ENCODE peak calls at places on chromosome 11, in ten cellular contexts. One of them, this sample, is unnamed.

GRCh38 chr11:5887172-5887571 is 5.8 kb upstream of the OR52E5 start:
- DNase-seq in suprapubic skin: no peak
- DNase-seq in H1: no peak
- DNase-seq in HL-60: no peak
- DNase-seq in prostate gland: no peak
- DNase-seq in stomach: no peak
- DNase-seq in HCT116: no peak
- DNase-seq in breast epithelium: no peak
- DNase-seq in sigmoid colon: no peak
- DNase-seq in transverse colon: no peak
- DNase-seq in this sample: no peak

GRCh38 chr11:121340010-121340580 is 47.5 kb downstream of the SC5D start:
- DNase-seq in breast epithelium: no peak
- DNase-seq in HL-60: no peak
- DNase-seq in stomach: no peak
- DNase-seq in H1: no peak
- DNase-seq in prostate gland: no peak
- DNase-seq in transverse colon: no peak
- DNase-seq in sigmoid colon: no peak
- DNase-seq in suprapubic skin: no peak
- DNase-seq in HCT116: no peak
- DNase-seq in this sample: no peak

GRCh38 chr11:121595717-121596156 is 143.0 kb upstream of the SORL1-AS1 start:
- DNase-seq in HCT116: peak; percentile 27
- DNase-seq in suprapubic skin: no peak
- DNase-seq in breast epithelium: no peak
- DNase-seq in transverse colon: no peak
- DNase-seq in sigmoid colon: peak; percentile 86
- DNase-seq in HL-60: no peak
- DNase-seq in H1: no peak
- DNase-seq in prostate gland: peak; percentile 66
- DNase-seq in stomach: no peak
- DNase-seq in this sample: no peak

GRCh38 chr11:94046796-94047195 is 25.6 kb downstream of the HEPHL1 start:
- DNase-seq in prostate gland: no peak
- DNase-seq in stomach: no peak
- DNase-seq in HCT116: no peak
- DNase-seq in breast epithelium: no peak
- DNase-seq in sigmoid colon: no peak
- DNase-seq in suprapubic skin: no peak
- DNase-seq in transverse colon: no peak
- DNase-seq in H1: no peak
- DNase-seq in HL-60: no peak
- DNase-seq in this sample: no peak

GRCh38 chr11:94201004-94201465 is 72.4 kb downstream of the PANX1 start:
- DNase-seq in breast epithelium: no peak
- DNase-seq in stomach: no peak
- DNase-seq in suprapubic skin: no peak
- DNase-seq in prostate gland: no peak
- DNase-seq in sigmoid colon: no peak
- DNase-seq in HCT116: no peak
- DNase-seq in H1: no peak
- DNase-seq in transverse colon: no peak
- DNase-seq in HL-60: no peak
- DNase-seq in this sample: no peak

GRCh38 chr11:13338437-13339069 is 61.0 kb downstream of the BMAL1 start:
- DNase-seq in HCT116: no peak
- DNase-seq in stomach: no peak
- DNase-seq in transverse colon: no peak
- DNase-seq in sigmoid colon: no peak
- DNase-seq in HL-60: no peak
- DNase-seq in H1: no peak
- DNase-seq in suprapubic skin: no peak
- DNase-seq in prostate gland: no peak
- DNase-seq in breast epithelium: no peak
- DNase-seq in this sample: no peak

GRCh38 chr11:63768232-63769043 is at the start of gene ZFTA:
- DNase-seq in transverse colon: peak; percentile 75
- DNase-seq in suprapubic skin: no peak
- DNase-seq in stomach: peak; percentile 61
- DNase-seq in HL-60: no peak
- DNase-seq in H1: no peak
- DNase-seq in sigmoid colon: peak; percentile 87
- DNase-seq in prostate gland: peak; percentile 39
- DNase-seq in breast epithelium: no peak
- DNase-seq in HCT116: no peak
- DNase-seq in this sample: peak; percentile 90

GRCh38 chr11:8717876-8718753 is 35.5 kb downstream of the RPL27A start:
- DNase-seq in suprapubic skin: no peak
- DNase-seq in sigmoid colon: peak; percentile 92
- DNase-seq in stomach: peak; percentile 70
- DNase-seq in breast epithelium: no peak
- DNase-seq in HL-60: no peak
- DNase-seq in HCT116: no peak
- DNase-seq in prostate gland: peak; percentile 78
- DNase-seq in transverse colon: peak; percentile 24
- DNase-seq in H1: no peak
- DNase-seq in this sample: no peak

GRCh38 chr11:113293936-113294335 is 20.4 kb upstream of the TTC12 start:
- DNase-seq in suprapubic skin: no peak
- DNase-seq in stomach: no peak
- DNase-seq in HL-60: no peak
- DNase-seq in breast epithelium: no peak
- DNase-seq in sigmoid colon: no peak
- DNase-seq in HCT116: no peak
- DNase-seq in H1: no peak
- DNase-seq in prostate gland: no peak
- DNase-seq in transverse colon: no peak
- DNase-seq in this sample: no peak

GRCh38 chr11:121210445-121210970 is 82.1 kb upstream of the SC5D start:
- DNase-seq in sigmoid colon: no peak
- DNase-seq in breast epithelium: no peak
- DNase-seq in stomach: no peak
- DNase-seq in HL-60: no peak
- DNase-seq in suprapubic skin: no peak
- DNase-seq in prostate gland: no peak
- DNase-seq in transverse colon: no peak
- DNase-seq in HCT116: no peak
- DNase-seq in H1: no peak
- DNase-seq in this sample: no peak

GRCh38 chr11:132048040-132048439 is 677.6 kb downstream of the NTM start:
- DNase-seq in stomach: no peak
- DNase-seq in HCT116: no peak
- DNase-seq in breast epithelium: no peak
- DNase-seq in suprapubic skin: no peak
- DNase-seq in HL-60: no peak
- DNase-seq in sigmoid colon: no peak
- DNase-seq in H1: no peak
- DNase-seq in transverse colon: no peak
- DNase-seq in prostate gland: no peak
- DNase-seq in this sample: no peak

DNA sequence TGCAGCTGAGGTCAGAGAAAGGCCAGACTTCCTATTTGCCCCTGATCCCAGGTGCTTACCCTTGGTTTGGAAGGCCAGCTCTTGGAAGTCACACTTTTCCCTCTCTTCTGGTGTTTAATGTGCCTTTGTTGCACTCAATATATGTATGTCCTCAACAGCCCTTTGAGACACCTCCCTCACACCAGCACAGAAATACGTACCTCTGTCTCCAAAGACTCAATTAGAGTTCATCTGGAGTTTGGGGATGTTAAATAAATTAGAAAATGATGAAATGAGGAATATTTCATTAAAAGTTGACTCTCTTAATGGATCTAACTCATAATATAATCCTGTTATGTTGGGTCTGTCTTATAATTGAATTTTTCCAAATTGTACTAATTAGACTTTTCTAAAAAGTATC is at the start of gene OR9G4:
- DNase-seq in prostate gland: no peak
- DNase-seq in sigmoid colon: no peak
- DNase-seq in HL-60: no peak
- DNase-seq in HCT116: no peak
- DNase-seq in H1: no peak
- DNase-seq in stomach: no peak
- DNase-seq in suprapubic skin: no peak
- DNase-seq in breast epithelium: no peak
- DNase-seq in transverse colon: no peak
- DNase-seq in this sample: no peak
- TF ChIP-seq CTCF in prostate gland: no peak
- TF ChIP-seq CTCF in sigmoid colon: no peak
- TF ChIP-seq CTCF in HL-60: no peak
- TF ChIP-seq CTCF in HCT116: no peak
- TF ChIP-seq CTCF in H1: no peak
- TF ChIP-seq CTCF in stomach: no peak
- TF ChIP-seq CTCF in suprapubic skin: no peak
- TF ChIP-seq CTCF in breast epithelium: no peak
- TF ChIP-seq CTCF in transverse colon: no peak
- TF ChIP-seq CTCF in this sample: no peak

GRCh38 chr11:10866893-10867331 is 9.1 kb upstream of the ZBED5 start:
- DNase-seq in suprapubic skin: no peak
- DNase-seq in HL-60: no peak
- DNase-seq in breast epithelium: no peak
- DNase-seq in sigmoid colon: no peak
- DNase-seq in H1: no peak
- DNase-seq in prostate gland: no peak
- DNase-seq in transverse colon: no peak
- DNase-seq in HCT116: no peak
- DNase-seq in stomach: no peak
- DNase-seq in this sample: no peak
- TF ChIP-seq POLR2AphosphoS5 in suprapubic skin: no peak
- TF ChIP-seq POLR2AphosphoS5 in HL-60: no peak
- TF ChIP-seq POLR2AphosphoS5 in breast epithelium: no peak
- TF ChIP-seq POLR2AphosphoS5 in sigmoid colon: no peak
- TF ChIP-seq POLR2AphosphoS5 in H1: no peak
- TF ChIP-seq POLR2AphosphoS5 in prostate gland: no peak
- TF ChIP-seq POLR2AphosphoS5 in transverse colon: no peak
- TF ChIP-seq POLR2AphosphoS5 in HCT116: no peak
- TF ChIP-seq POLR2AphosphoS5 in stomach: no peak
- TF ChIP-seq POLR2AphosphoS5 in this sample: no peak

GRCh38 chr11:45211732-45212131 is 65.3 kb downstream of the PRDM11 start:
- DNase-seq in stomach: no peak
- DNase-seq in breast epithelium: no peak
- DNase-seq in transverse colon: no peak
- DNase-seq in sigmoid colon: peak; percentile 28
- DNase-seq in suprapubic skin: no peak
- DNase-seq in H1: no peak
- DNase-seq in HL-60: no peak
- DNase-seq in HCT116: no peak
- DNase-seq in prostate gland: no peak
- DNase-seq in this sample: no peak

GRCh38 chr11:45210846-45211245 is 64.4 kb downstream of the PRDM11 start:
- DNase-seq in sigmoid colon: peak; percentile 70
- DNase-seq in H1: no peak
- DNase-seq in HL-60: no peak
- DNase-seq in prostate gland: no peak
- DNase-seq in HCT116: no peak
- DNase-seq in breast epithelium: no peak
- DNase-seq in suprapubic skin: no peak
- DNase-seq in stomach: no peak
- DNase-seq in transverse colon: no peak
- DNase-seq in this sample: no peak

GRCh38 chr11:45213717-45214116 is 67.3 kb downstream of the PRDM11 start:
- DNase-seq in transverse colon: no peak
- DNase-seq in breast epithelium: no peak
- DNase-seq in HL-60: no peak
- DNase-seq in sigmoid colon: peak; percentile 27
- DNase-seq in H1: no peak
- DNase-seq in stomach: no peak
- DNase-seq in HCT116: no peak
- DNase-seq in suprapubic skin: no peak
- DNase-seq in prostate gland: no peak
- DNase-seq in this sample: no peak

GRCh38 chr11:45213316-45213665 is 66.9 kb downstream of the PRDM11 start:
- DNase-seq in breast epithelium: no peak
- DNase-seq in HL-60: no peak
- DNase-seq in HCT116: no peak
- DNase-seq in H1: no peak
- DNase-seq in suprapubic skin: no peak
- DNase-seq in stomach: no peak
- DNase-seq in sigmoid colon: peak; percentile 58
- DNase-seq in prostate gland: no peak
- DNase-seq in transverse colon: no peak
- DNase-seq in this sample: no peak

GRCh38 chr11:45212566-45213315 is 66.3 kb downstream of the PRDM11 start:
- DNase-seq in suprapubic skin: no peak
- DNase-seq in HCT116: no peak
- DNase-seq in breast epithelium: no peak
- DNase-seq in H1: no peak
- DNase-seq in stomach: no peak
- DNase-seq in prostate gland: no peak
- DNase-seq in HL-60: no peak
- DNase-seq in sigmoid colon: peak; percentile 70
- DNase-seq in transverse colon: no peak
- DNase-seq in this sample: no peak
- TF ChIP-seq CTCF in suprapubic skin: no peak
- TF ChIP-seq CTCF in HCT116: peak; percentile 51
- TF ChIP-seq CTCF in breast epithelium: no peak
- TF ChIP-seq CTCF in H1: peak; percentile 93
- TF ChIP-seq CTCF in stomach: no peak
- TF ChIP-seq CTCF in prostate gland: no peak
- TF ChIP-seq CTCF in HL-60: no peak
- TF ChIP-seq CTCF in sigmoid colon: no peak
- TF ChIP-seq CTCF in transverse colon: no peak
- TF ChIP-seq CTCF in this sample: no peak

GRCh38 chr11:126475627-126475991 is 120.1 kb downstream of the ST3GAL4 start:
- DNase-seq in stomach: no peak
- DNase-seq in HL-60: no peak
- DNase-seq in HCT116: no peak
- DNase-seq in suprapubic skin: no peak
- DNase-seq in prostate gland: no peak
- DNase-seq in breast epithelium: no peak
- DNase-seq in sigmoid colon: no peak
- DNase-seq in H1: no peak
- DNase-seq in transverse colon: no peak
- DNase-seq in this sample: no peak

GRCh38 chr11:126477526-126478275 is 122.2 kb downstream of the ST3GAL4 start:
- DNase-seq in breast epithelium: no peak
- DNase-seq in sigmoid colon: no peak
- DNase-seq in HCT116: no peak
- DNase-seq in prostate gland: no peak
- DNase-seq in suprapubic skin: no peak
- DNase-seq in HL-60: peak; percentile 54
- DNase-seq in H1: no peak
- DNase-seq in transverse colon: no peak
- DNase-seq in stomach: no peak
- DNase-seq in this sample: no peak

GRCh38 chr11:126474888-126475626 is 119.6 kb downstream of the ST3GAL4 start:
- DNase-seq in breast epithelium: no peak
- DNase-seq in sigmoid colon: no peak
- DNase-seq in HL-60: no peak
- DNase-seq in HCT116: no peak
- DNase-seq in transverse colon: no peak
- DNase-seq in stomach: no peak
- DNase-seq in H1: no peak
- DNase-seq in prostate gland: no peak
- DNase-seq in suprapubic skin: no peak
- DNase-seq in this sample: no peak

GRCh38 chr11:126476977-126477376 is 121.5 kb downstream of the ST3GAL4 start:
- DNase-seq in sigmoid colon: no peak
- DNase-seq in HCT116: no peak
- DNase-seq in HL-60: no peak
- DNase-seq in breast epithelium: no peak
- DNase-seq in transverse colon: no peak
- DNase-seq in suprapubic skin: no peak
- DNase-seq in stomach: no peak
- DNase-seq in prostate gland: no peak
- DNase-seq in H1: no peak
- DNase-seq in this sample: no peak

GRCh38 chr11:126476256-126476970 is 120.9 kb downstream of the ST3GAL4 start:
- DNase-seq in HL-60: no peak
- DNase-seq in prostate gland: no peak
- DNase-seq in HCT116: no peak
- DNase-seq in stomach: no peak
- DNase-seq in suprapubic skin: no peak
- DNase-seq in H1: no peak
- DNase-seq in breast epithelium: no peak
- DNase-seq in transverse colon: no peak
- DNase-seq in sigmoid colon: no peak
- DNase-seq in this sample: no peak
- TF ChIP-seq POLR2AphosphoS5 in HL-60: no peak
- TF ChIP-seq POLR2AphosphoS5 in prostate gland: no peak
- TF ChIP-seq POLR2AphosphoS5 in HCT116: no peak
- TF ChIP-seq POLR2AphosphoS5 in stomach: no peak
- TF ChIP-seq POLR2AphosphoS5 in suprapubic skin: no peak
- TF ChIP-seq POLR2AphosphoS5 in H1: no peak
- TF ChIP-seq POLR2AphosphoS5 in breast epithelium: no peak
- TF ChIP-seq POLR2AphosphoS5 in transverse colon: no peak
- TF ChIP-seq POLR2AphosphoS5 in sigmoid colon: no peak
- TF ChIP-seq POLR2AphosphoS5 in this sample: no peak

This sample was measured in spleen.